ENCODE peak calls at places on chromosomes 2 and 18, in six cellular contexts. O, B, Z, M, V and H are unnamed samples.

GRCh38 chr18:27983780-27984179 is 193.2 kb downstream of the CDH2 start:
- DNase-seq in V (no peak), O (no peak), B (no peak), Z (no peak), M (no peak), H (no peak)

GRCh38 chr18:37282386-37283037 is 283.1 kb downstream of the CELF4 start:
- DNase-seq in B (peak), O (no peak), M (no peak), V (no peak), Z (peak), H (no peak)

GRCh38 chr2:1818404-1818803 is 74.1 kb upstream of the PXDN start:
- DNase-seq in B (no peak), V (no peak), Z (no peak), O (no peak), M (no peak), H (no peak)

GRCh38 chr2:68971591-68972231 is 2.7 kb upstream of the GKN1 start:
- DNase-seq in Z (no peak), B (no peak), V (no peak), M (no peak), O (no peak), H (no peak)

GRCh38 chr2:85734942-85735608 is 18.7 kb upstream of the ATOH8 start:
- DNase-seq in V (no peak), M (no peak), B (no peak), Z (no peak), O (no peak), H (no peak)

GRCh38 chr2:43161650-43162542 is 64.5 kb downstream of the ZFP36L2 start:
- DNase-seq in M (no peak), Z (peak), B (peak), V (no peak), O (no peak), H (no peak)

GRCh38 chr2:1803217-1804115 is 59.2 kb upstream of the PXDN start:
- DNase-seq in O (no peak), B (no peak), M (no peak), Z (no peak), V (no peak), H (no peak)

GRCh38 chr2:200702646-200703118 is 109.0 kb upstream of the BZW1 start:
- DNase-seq in M (no peak), V (no peak), B (peak), Z (no peak), O (no peak), H (no peak)

GRCh38 chr2:218882463-218882821 is 1.8 kb downstream of the WNT10A start:
- DNase-seq in M (no peak), V (no peak), Z (no peak), B (no peak), O (no peak), H (no peak)

DNA sequence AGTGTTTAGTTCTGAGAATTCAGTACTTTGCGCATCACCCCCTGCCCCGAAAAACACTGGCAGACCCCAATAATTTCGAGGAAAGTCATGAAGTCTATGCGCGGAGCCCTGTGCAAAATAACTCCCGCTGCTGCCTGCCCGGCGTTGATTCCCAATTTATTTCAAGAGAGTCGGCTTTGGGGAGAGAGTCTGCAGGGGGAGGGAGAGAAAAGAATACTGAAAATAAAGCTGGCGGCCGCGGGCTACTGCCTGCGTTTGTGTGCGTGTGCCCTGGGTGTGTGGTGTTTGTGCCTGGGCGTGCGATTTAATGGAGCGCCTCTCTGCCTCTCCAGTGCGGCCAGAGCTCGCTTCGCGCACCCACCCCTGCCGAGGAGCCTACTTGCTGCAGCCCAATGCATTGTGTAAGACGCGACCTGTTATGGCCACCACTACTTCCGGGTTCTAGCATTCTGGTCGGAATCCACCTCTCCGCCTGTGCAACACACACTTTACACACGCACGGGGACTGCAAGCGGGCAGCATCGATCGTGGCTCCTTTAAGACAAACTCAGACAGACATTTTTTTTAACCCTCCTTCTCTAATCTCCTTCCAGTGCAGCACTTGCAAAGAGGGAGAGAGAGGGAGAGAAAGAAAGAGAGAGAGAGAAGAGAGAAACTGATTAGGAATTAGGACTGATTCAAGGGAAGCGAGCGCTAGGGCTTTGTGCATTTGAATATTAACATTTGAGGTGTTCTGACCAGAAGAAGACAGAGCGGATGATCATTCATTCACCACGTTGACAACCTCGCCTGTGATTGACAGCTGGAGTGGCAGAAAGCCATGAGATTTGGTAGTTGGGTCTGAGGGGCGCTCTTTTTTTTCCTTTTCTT is at the start of gene MEIS1:
- DNase-seq in V (peak), B (peak), O (no peak), M (no peak), Z (peak), H (no peak)
- TF ChIP-seq POLR2A in V (no peak), B (peak), O (no peak), M (no peak), Z (peak), H (no peak)

GRCh38 chr2:71784734-71785549 is 331.6 kb downstream of the DYSF start:
- DNase-seq in O (no peak), B (peak), M (no peak), Z (no peak), V (peak), H (no peak)
- TF ChIP-seq TAF1 in O (no peak), B (no peak), M (no peak), Z (no peak), V (no peak), H (no peak)

DNA sequence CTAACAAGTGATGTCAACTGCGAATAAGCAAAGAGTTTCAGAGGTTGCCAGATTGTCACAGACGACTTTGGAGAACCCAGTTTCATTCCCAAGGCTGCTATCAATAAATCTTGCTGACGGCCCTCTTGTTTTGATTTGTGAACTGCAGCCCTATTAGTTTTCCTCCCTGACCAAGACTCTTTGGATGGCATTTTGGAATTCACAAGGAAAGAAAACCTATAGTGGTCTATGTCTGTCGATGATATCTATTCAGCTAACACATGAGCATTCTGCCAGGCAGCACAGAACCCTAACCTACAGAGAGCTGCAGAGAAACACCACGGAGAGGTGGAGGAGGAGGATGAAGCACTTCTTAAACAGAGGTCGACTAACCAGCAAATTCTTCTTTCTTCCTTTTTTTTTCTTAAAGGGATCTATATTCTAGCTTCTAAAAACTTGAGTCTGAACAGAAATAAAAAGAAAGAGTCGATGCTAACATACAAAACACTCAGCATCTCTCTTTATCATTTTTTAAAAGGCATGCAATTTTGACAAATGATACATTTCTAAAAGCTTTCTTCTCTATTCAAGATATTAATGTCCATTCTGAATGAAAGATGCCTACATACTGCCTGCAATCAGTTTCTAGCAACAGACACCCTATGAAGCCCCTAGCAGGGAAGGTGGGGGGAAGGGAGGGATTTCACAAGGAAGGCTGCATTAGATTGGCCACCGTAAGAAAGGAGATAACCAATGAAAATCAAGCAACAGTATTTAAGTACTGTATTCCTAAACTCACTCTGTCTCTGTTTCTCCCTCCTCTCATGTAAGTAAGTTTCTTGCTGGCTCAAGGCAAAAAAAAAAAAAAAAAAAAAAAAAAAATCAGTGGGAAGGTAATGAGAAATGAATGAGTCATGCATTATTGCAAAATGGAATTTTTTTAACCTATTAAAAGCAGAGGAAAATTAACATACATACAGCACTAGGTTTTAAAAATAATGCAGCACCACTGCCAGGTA is 83.0 kb upstream of the CHRNA1 start:
- DNase-seq in B (no peak), Z (no peak), V (no peak), M (no peak), O (no peak), H (no peak)
- TF ChIP-seq POLR2AphosphoS5 in B (no peak), Z (no peak), V (no peak), M (no peak), O (no peak), H (no peak)

GRCh38 chr2:8525582-8526402 is 156.1 kb upstream of the ID2 start:
- DNase-seq in V (no peak), M (peak), Z (peak), B (peak), O (peak), H (peak)
- TF ChIP-seq POLR2A in V (no peak), M (no peak), Z (no peak), B (no peak), O (no peak), H (no peak)